ENCODE peak calls at places on chromosomes 13 and 19, in five cellular contexts. H, J, X, Q and D are unnamed samples.

GRCh38 chr13:38519229-38519910 is 167.5 kb upstream of the FREM2 start:
- DNase-seq in H (no peak), J (no peak), X (no peak), Q (no peak), D (no peak)

GRCh38 chr19:27765397-27765796 is 1447.6 kb downstream of the UQCRFS1 start:
- DNase-seq in H (no peak), J (no peak), X (no peak), Q (no peak), D (no peak)

GRCh38 chr13:113404366-113404722 is 40.4 kb upstream of the GRTP1 start:
- DNase-seq in H (no peak), J (no peak), X (no peak), Q (no peak), D (no peak)

GRCh38 chr19:39407644-39408391 is 1.2 kb downstream of the ZFP36 start:
- DNase-seq in H (no peak), J (no peak), X (peak), Q (no peak), D (peak)

GRCh38 chr13:77494226-77494625 is 41.3 kb upstream of the SCEL start:
- DNase-seq in H (no peak), J (no peak), X (no peak), Q (no peak), D (no peak)

GRCh38 chr13:102869948-102870676 is 24.3 kb downstream of the ERCC5 start:
- DNase-seq in H (no peak), J (no peak), X (no peak), Q (no peak), D (no peak)

GRCh38 chr19:39823693-39824092 is 10.3 kb downstream of the DYRK1B start:
- DNase-seq in H (no peak), J (no peak), X (peak), Q (no peak), D (no peak)

GRCh38 chr13:33999830-34000605 is 182.1 kb downstream of the RFC3 start:
- DNase-seq in H (no peak), J (peak), X (no peak), Q (no peak), D (no peak)

GRCh38 chr19:8331263-8331840 is 10.1 kb downstream of the RPS28 start:
- DNase-seq in H (no peak), J (no peak), X (no peak), Q (no peak), D (no peak)

GRCh38 chr19:49861541-49862410 is 5.6 kb downstream of the PNKP start:
- DNase-seq in H (no peak), J (no peak), X (no peak), Q (no peak), D (no peak)

GRCh38 chr13:96792736-96793444 is 201.4 kb downstream of the OXGR1 start:
- DNase-seq in H (no peak), J (no peak), X (no peak), Q (no peak), D (no peak)

GRCh38 chr13:46100191-46100877 is 4.5 kb downstream of the CPB2 start:
- DNase-seq in H (no peak), J (no peak), X (no peak), Q (no peak), D (no peak)

GRCh38 chr13:34017231-34017630 is 199.3 kb downstream of the RFC3 start:
- DNase-seq in H (no peak), J (no peak), X (no peak), Q (no peak), D (peak)

GRCh38 chr13:21884965-21885567 is 214.2 kb downstream of the FGF9 start:
- DNase-seq in H (no peak), J (no peak), X (no peak), Q (no peak), D (no peak)

GRCh38 chr19:7187605-7188339 is 106.4 kb downstream of the INSR start:
- DNase-seq in H (no peak), J (no peak), X (no peak), Q (no peak), D (no peak)

GRCh38 chr19:13262450-13262849 is 112.2 kb downstream of the IER2 start:
- DNase-seq in H (no peak), J (peak), X (peak), Q (peak), D (peak)

GRCh38 chr13:91904597-91904996 is 506.2 kb downstream of the GPC5 start:
- DNase-seq in H (no peak), J (no peak), X (no peak), Q (no peak), D (no peak)

GRCh38 chr19:13208964-13209796 is 59.0 kb downstream of the IER2 start:
- DNase-seq in H (no peak), J (no peak), X (no peak), Q (no peak), D (no peak)

GRCh38 chr13:27789495-27790303 is 2.6 kb upstream of the GSX1 start:
- DNase-seq in H (no peak), J (no peak), X (no peak), Q (no peak), D (no peak)

GRCh38 chr19:4971816-4972495 is 3.0 kb downstream of the KDM4B start:
- DNase-seq in H (no peak), J (no peak), X (no peak), Q (no peak), D (no peak)

GRCh38 chr19:47026889-47027288 is 7.3 kb downstream of the NPAS1 start:
- DNase-seq in H (no peak), J (no peak), X (no peak), Q (no peak), D (no peak)

GRCh38 chr13:50969691-50970090 is 60.1 kb downstream of the RNASEH2B start:
- DNase-seq in H (no peak), J (no peak), X (peak), Q (no peak), D (peak)

GRCh38 chr13:111115051-111115840 is at the start of gene ARHGEF7:
- DNase-seq in H (no peak), J (no peak), X (no peak), Q (no peak), D (no peak)

GRCh38 chr13:25170554-25171107 is 1.5 kb downstream of the AMER2 start:
- DNase-seq in H (no peak), J (no peak), X (no peak), Q (no peak), D (no peak)

GRCh38 chr19:13428352-13428751 is 77.9 kb downstream of the CACNA1A start:
- DNase-seq in H (peak), J (no peak), X (peak), Q (peak), D (peak)

GRCh38 chr13:29520671-29521070 is 74.8 kb downstream of the SLC7A1 start:
- DNase-seq in H (no peak), J (peak), X (peak), Q (peak), D (no peak)

GRCh38 chr19:35029737-35030256 is 473 bp upstream of the SCN1B start:
- DNase-seq in H (no peak), J (no peak), X (no peak), Q (no peak), D (peak)

GRCh38 chr19:11264452-11265176 is 2.3 kb upstream of the DOCK6 start:
- DNase-seq in H (no peak), J (no peak), X (no peak), Q (no peak), D (no peak)

GRCh38 chr19:20321139-20321656 is 154.2 kb downstream of the ZNF486 start:
- DNase-seq in H (no peak), J (no peak), X (no peak), Q (no peak), D (no peak)

GRCh38 chr19:3725640-3726310 is 17.6 kb downstream of the TJP3 start:
- DNase-seq in H (peak), J (no peak), X (no peak), Q (no peak), D (no peak)

GRCh38 chr13:27969073-27969865 is at the start of gene CDX2:
- DNase-seq in H (peak), J (no peak), X (no peak), Q (no peak), D (no peak)

GRCh38 chr13:22915442-22916082 is 265.2 kb upstream of the SGCG start:
- DNase-seq in H (peak), J (peak), X (peak), Q (peak), D (peak)

GRCh38 chr19:29098863-29099481 is 114.0 kb downstream of the UQCRFS1 start:
- DNase-seq in H (no peak), J (no peak), X (peak), Q (peak), D (peak)

GRCh38 chr13:45333973-45334922 is 6.7 kb downstream of the TPT1 start:
- DNase-seq in H (no peak), J (peak), X (no peak), Q (peak), D (peak)

GRCh38 chr13:21812192-21812626 is 141.3 kb downstream of the FGF9 start:
- DNase-seq in H (no peak), J (no peak), X (no peak), Q (no peak), D (peak)

DNA sequence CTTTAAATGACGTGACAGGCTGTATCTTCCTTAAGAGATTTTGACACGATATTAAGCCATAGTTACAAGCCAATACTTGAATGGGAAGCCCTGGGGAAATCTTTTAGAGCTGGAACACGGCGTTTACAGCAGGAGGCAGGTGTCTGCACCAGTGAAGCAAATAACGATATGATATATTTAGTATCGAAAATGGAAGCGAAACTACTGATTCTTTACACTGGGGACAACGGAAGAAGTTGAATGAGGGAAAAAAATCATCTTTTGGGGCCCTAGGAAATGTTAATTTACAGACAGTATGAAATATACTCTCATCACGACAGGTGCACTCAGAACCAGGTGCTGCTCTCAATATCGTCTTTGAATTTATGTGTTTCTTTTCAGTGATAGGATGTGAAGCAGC is 793.9 kb upstream of the PCDH20 start:
- DNase-seq in H (no peak), J (no peak), X (peak), Q (no peak), D (no peak)
- H3K4me3 ChIP-seq in H (peak), J (no peak), X (no peak), Q (no peak), D (no peak)

DNA sequence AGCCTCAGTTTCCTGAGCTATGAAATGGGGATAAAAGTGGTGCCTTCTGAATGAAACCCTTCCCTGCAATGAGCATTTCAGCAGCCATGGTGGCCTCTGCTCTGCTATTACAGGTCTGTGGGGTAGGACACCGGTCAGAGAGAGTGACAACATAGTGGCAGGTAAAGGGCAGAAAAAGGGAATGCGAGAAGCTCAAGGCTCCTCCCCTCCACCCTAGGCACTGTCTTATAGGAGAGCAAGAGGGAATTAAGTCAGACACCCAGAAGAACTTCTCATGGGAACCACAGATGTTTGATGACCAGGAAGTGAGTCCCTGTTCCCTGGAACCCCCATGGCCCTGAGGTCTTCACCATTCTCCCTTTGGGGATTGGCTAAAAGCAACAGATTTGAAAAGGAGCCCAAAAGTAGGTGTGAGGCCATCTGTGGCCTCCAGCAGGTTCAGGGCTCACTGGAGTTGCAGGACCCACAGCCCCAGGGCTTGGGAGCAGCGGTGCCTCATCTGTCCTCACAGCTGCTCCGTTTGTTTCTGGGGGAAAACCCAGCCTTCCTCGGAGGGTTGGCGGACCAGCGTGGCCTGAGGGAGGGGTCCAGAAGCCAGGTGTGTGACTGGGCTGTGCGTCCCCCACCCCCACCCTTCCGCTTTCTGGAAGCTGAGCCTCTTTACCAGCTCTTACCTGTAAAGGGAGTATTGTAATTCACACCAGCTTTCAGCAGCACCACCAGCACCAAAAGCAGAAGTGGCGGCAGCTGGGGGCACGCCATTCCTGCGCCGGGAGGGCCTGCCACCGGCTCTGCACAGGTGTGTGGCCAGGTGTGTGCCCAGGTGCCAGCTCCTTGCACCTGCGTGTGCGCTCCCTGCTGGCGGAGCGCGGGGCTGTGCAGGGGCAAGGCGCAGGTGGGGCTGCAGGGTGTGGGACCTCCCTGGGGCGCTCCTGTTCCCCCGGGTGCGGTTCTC is 19.4 kb downstream of the IQCN start:
- DNase-seq in H (no peak), J (no peak), X (no peak), Q (no peak), D (no peak)
- H3K4me2 ChIP-seq in H (no peak), J (no peak), X (no peak), Q (no peak), D (peak)

GRCh38 chr13:75906315-75906714 is 270.2 kb downstream of the LMO7 start:
- DNase-seq in H (no peak), J (no peak), X (no peak), Q (no peak), D (no peak)
- TF ChIP-seq CTCF in H (no peak), J (no peak), X (no peak), Q (no peak), D (no peak)

GRCh38 chr19:55285225-55285890 is 1.6 kb downstream of the BRSK1 start:
- DNase-seq in H (no peak), J (no peak), X (no peak), Q (no peak), D (no peak)
- H3K4me3 ChIP-seq in H (peak), J (peak), X (peak), Q (peak), D (no peak)

GRCh38 chr19:17529239-17530158 is 18.1 kb downstream of the PGLS start:
- DNase-seq in H (no peak), J (no peak), X (no peak), Q (no peak), D (no peak)
- H3K4me2 ChIP-seq in H (no peak), J (no peak), X (no peak), Q (no peak), D (no peak)

GRCh38 chr19:42290523-42291436 is 11.2 kb upstream of the PRR19 start:
- DNase-seq in H (no peak), J (no peak), X (no peak), Q (no peak), D (no peak)
- TF ChIP-seq CTCF in H (peak), J (peak), X (peak), Q (peak), D (peak)